ENCODE peak calls at places on chromosomes 1 and 21, in eight cellular contexts. One of them, this sample, is unnamed.

GRCh38 chr21:32562426-32562825 is 22.9 kb downstream of the TCP10L start:
- DNase-seq in right atrium auricular region: no peak
- DNase-seq in CD8-positive, alpha-beta memory T cell: no peak
- DNase-seq in right cardiac atrium: no peak
- DNase-seq in SJSA1: peak
- DNase-seq in cardiac fibroblast: peak
- DNase-seq in IMR-90: peak
- DNase-seq in OCI-LY7: no peak
- DNase-seq in this sample: peak

GRCh38 chr1:167447521-167448136 is 70.7 kb downstream of the CD247 start:
- DNase-seq in CD8-positive, alpha-beta memory T cell: peak
- DNase-seq in right atrium auricular region: no peak
- DNase-seq in SJSA1: peak
- DNase-seq in right cardiac atrium: no peak
- DNase-seq in IMR-90: no peak
- DNase-seq in cardiac fibroblast: no peak
- DNase-seq in OCI-LY7: peak
- DNase-seq in this sample: no peak

GRCh38 chr21:46156378-46156645 is 933 bp upstream of the FTCD start:
- DNase-seq in right atrium auricular region: no peak
- DNase-seq in OCI-LY7: no peak
- DNase-seq in IMR-90: no peak
- DNase-seq in right cardiac atrium: no peak
- DNase-seq in cardiac fibroblast: no peak
- DNase-seq in CD8-positive, alpha-beta memory T cell: no peak
- DNase-seq in SJSA1: no peak
- DNase-seq in this sample: no peak

GRCh38 chr1:31897534-31898100 is 40.6 kb downstream of the PTP4A2 start:
- DNase-seq in IMR-90: no peak
- DNase-seq in right cardiac atrium: no peak
- DNase-seq in OCI-LY7: no peak
- DNase-seq in SJSA1: no peak
- DNase-seq in right atrium auricular region: no peak
- DNase-seq in cardiac fibroblast: no peak
- DNase-seq in CD8-positive, alpha-beta memory T cell: no peak
- DNase-seq in this sample: no peak

GRCh38 chr1:116390195-116390594 is 17.2 kb downstream of the ATP1A1 start:
- DNase-seq in right atrium auricular region: no peak
- DNase-seq in CD8-positive, alpha-beta memory T cell: peak
- DNase-seq in OCI-LY7: no peak
- DNase-seq in SJSA1: no peak
- DNase-seq in right cardiac atrium: no peak
- DNase-seq in cardiac fibroblast: no peak
- DNase-seq in IMR-90: no peak
- DNase-seq in this sample: no peak

GRCh38 chr1:206970406-206970805 is at the start of gene FCAMR:
- DNase-seq in SJSA1: no peak
- DNase-seq in right atrium auricular region: no peak
- DNase-seq in CD8-positive, alpha-beta memory T cell: no peak
- DNase-seq in cardiac fibroblast: no peak
- DNase-seq in right cardiac atrium: no peak
- DNase-seq in OCI-LY7: no peak
- DNase-seq in IMR-90: no peak
- DNase-seq in this sample: no peak

GRCh38 chr1:218674280-218674773 is 329.2 kb downstream of the TGFB2 start:
- DNase-seq in CD8-positive, alpha-beta memory T cell: no peak
- DNase-seq in IMR-90: peak
- DNase-seq in right atrium auricular region: peak
- DNase-seq in SJSA1: peak
- DNase-seq in OCI-LY7: no peak
- DNase-seq in cardiac fibroblast: peak
- DNase-seq in right cardiac atrium: peak
- DNase-seq in this sample: no peak

GRCh38 chr1:176567190-176567794 is 104.3 kb downstream of the PAPPA2 start:
- DNase-seq in OCI-LY7: no peak
- DNase-seq in cardiac fibroblast: peak
- DNase-seq in SJSA1: no peak
- DNase-seq in right cardiac atrium: no peak
- DNase-seq in CD8-positive, alpha-beta memory T cell: no peak
- DNase-seq in IMR-90: peak
- DNase-seq in right atrium auricular region: no peak
- DNase-seq in this sample: no peak

GRCh38 chr21:33703750-33704606 is 61.7 kb downstream of the ITSN1 start:
- DNase-seq in CD8-positive, alpha-beta memory T cell: peak
- DNase-seq in right cardiac atrium: no peak
- DNase-seq in right atrium auricular region: no peak
- DNase-seq in IMR-90: peak
- DNase-seq in SJSA1: no peak
- DNase-seq in OCI-LY7: no peak
- DNase-seq in cardiac fibroblast: no peak
- DNase-seq in this sample: no peak

GRCh38 chr1:17439250-17440073 is at the start of gene RCC2:
- DNase-seq in right atrium auricular region: no peak
- DNase-seq in cardiac fibroblast: peak
- DNase-seq in OCI-LY7: peak
- DNase-seq in SJSA1: peak
- DNase-seq in IMR-90: peak
- DNase-seq in right cardiac atrium: peak
- DNase-seq in CD8-positive, alpha-beta memory T cell: peak
- DNase-seq in this sample: no peak

GRCh38 chr1:40857737-40858136 is 4.4 kb downstream of the CITED4 start:
- DNase-seq in cardiac fibroblast: no peak
- DNase-seq in right atrium auricular region: no peak
- DNase-seq in right cardiac atrium: no peak
- DNase-seq in CD8-positive, alpha-beta memory T cell: no peak
- DNase-seq in IMR-90: no peak
- DNase-seq in SJSA1: no peak
- DNase-seq in OCI-LY7: no peak
- DNase-seq in this sample: no peak

GRCh38 chr1:224873645-224874369 is 55.7 kb upstream of the DNAH14 start:
- DNase-seq in SJSA1: peak
- DNase-seq in IMR-90: peak
- DNase-seq in cardiac fibroblast: peak
- DNase-seq in right atrium auricular region: no peak
- DNase-seq in CD8-positive, alpha-beta memory T cell: no peak
- DNase-seq in right cardiac atrium: no peak
- DNase-seq in OCI-LY7: no peak
- DNase-seq in this sample: no peak

GRCh38 chr1:218336353-218336752 is 8.8 kb upstream of the TGFB2 start:
- DNase-seq in right atrium auricular region: no peak
- DNase-seq in cardiac fibroblast: no peak
- DNase-seq in IMR-90: peak
- DNase-seq in OCI-LY7: no peak
- DNase-seq in CD8-positive, alpha-beta memory T cell: no peak
- DNase-seq in SJSA1: peak
- DNase-seq in right cardiac atrium: no peak
- DNase-seq in this sample: no peak

GRCh38 chr1:16167331-16168143 is 11.7 kb upstream of the EPHA2 start:
- DNase-seq in IMR-90: no peak
- DNase-seq in CD8-positive, alpha-beta memory T cell: peak
- DNase-seq in SJSA1: no peak
- DNase-seq in right atrium auricular region: no peak
- DNase-seq in cardiac fibroblast: no peak
- DNase-seq in OCI-LY7: peak
- DNase-seq in right cardiac atrium: peak
- DNase-seq in this sample: no peak

GRCh38 chr1:176568185-176568584 is 105.2 kb downstream of the PAPPA2 start:
- DNase-seq in IMR-90: no peak
- DNase-seq in SJSA1: no peak
- DNase-seq in OCI-LY7: no peak
- DNase-seq in CD8-positive, alpha-beta memory T cell: no peak
- DNase-seq in right atrium auricular region: no peak
- DNase-seq in cardiac fibroblast: no peak
- DNase-seq in right cardiac atrium: no peak
- DNase-seq in this sample: no peak

GRCh38 chr1:159881930-159882839 is 17.8 kb downstream of the CFAP45 start:
- DNase-seq in right atrium auricular region: peak
- DNase-seq in IMR-90: peak
- DNase-seq in SJSA1: peak
- DNase-seq in cardiac fibroblast: peak
- DNase-seq in CD8-positive, alpha-beta memory T cell: no peak
- DNase-seq in OCI-LY7: no peak
- DNase-seq in right cardiac atrium: peak
- DNase-seq in this sample: peak

GRCh38 chr1:221777434-221778072 is 35.7 kb upstream of the DUSP10 start:
- DNase-seq in SJSA1: no peak
- DNase-seq in IMR-90: no peak
- DNase-seq in cardiac fibroblast: no peak
- DNase-seq in right cardiac atrium: no peak
- DNase-seq in OCI-LY7: no peak
- DNase-seq in CD8-positive, alpha-beta memory T cell: peak
- DNase-seq in right atrium auricular region: no peak
- DNase-seq in this sample: no peak

DNA sequence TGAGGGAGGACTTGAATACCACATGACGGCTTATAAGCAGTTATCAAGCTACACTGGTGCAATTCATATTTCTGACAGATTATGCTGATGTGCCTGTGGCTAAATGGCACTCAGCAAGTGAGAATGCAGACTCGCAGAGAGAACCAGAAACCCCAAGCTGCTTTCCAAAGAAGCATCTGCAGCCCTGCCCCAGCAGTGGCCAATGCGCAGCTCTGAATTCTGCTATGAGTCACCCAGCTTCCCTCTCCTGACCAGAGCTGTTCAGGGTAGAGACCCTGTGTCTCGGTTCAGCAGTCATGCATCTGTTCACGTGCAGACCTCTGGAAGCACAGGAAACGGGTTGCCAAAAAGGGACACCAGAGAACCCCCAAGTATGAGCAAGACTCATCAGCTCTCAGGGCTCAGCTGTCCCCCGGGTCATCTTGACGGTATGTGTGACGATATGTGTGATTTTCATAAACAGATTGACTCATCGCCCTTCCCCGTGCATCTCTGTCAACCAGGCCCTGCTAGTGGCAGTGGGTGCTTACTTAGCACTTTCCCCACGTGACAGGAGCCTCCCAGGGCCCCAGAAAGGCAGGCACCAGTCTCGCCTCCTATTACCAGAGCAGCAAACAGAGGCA is 76.3 kb downstream of the ITPKB start:
- DNase-seq in CD8-positive, alpha-beta memory T cell: peak
- DNase-seq in IMR-90: peak
- DNase-seq in right atrium auricular region: peak
- DNase-seq in SJSA1: peak
- DNase-seq in right cardiac atrium: peak
- DNase-seq in cardiac fibroblast: peak
- DNase-seq in OCI-LY7: peak
- DNase-seq in this sample: peak
- H3K4me3 ChIP-seq in CD8-positive, alpha-beta memory T cell: peak
- H3K4me3 ChIP-seq in IMR-90: no peak
- H3K4me3 ChIP-seq in right atrium auricular region: no peak
- H3K4me3 ChIP-seq in SJSA1: no peak
- H3K4me3 ChIP-seq in right cardiac atrium: no peak
- H3K4me3 ChIP-seq in cardiac fibroblast: no peak
- H3K4me3 ChIP-seq in OCI-LY7: peak
- H3K4me3 ChIP-seq in this sample: no peak

GRCh38 chr1:163072658-163073057 is 3.5 kb downstream of the RGS4 start:
- DNase-seq in SJSA1: no peak
- DNase-seq in IMR-90: peak
- DNase-seq in CD8-positive, alpha-beta memory T cell: no peak
- DNase-seq in right atrium auricular region: no peak
- DNase-seq in cardiac fibroblast: no peak
- DNase-seq in OCI-LY7: no peak
- DNase-seq in right cardiac atrium: no peak
- DNase-seq in this sample: no peak
- H3K4me3 ChIP-seq in SJSA1: no peak
- H3K4me3 ChIP-seq in IMR-90: no peak
- H3K4me3 ChIP-seq in CD8-positive, alpha-beta memory T cell: no peak
- H3K4me3 ChIP-seq in right atrium auricular region: no peak
- H3K4me3 ChIP-seq in cardiac fibroblast: no peak
- H3K4me3 ChIP-seq in OCI-LY7: no peak
- H3K4me3 ChIP-seq in right cardiac atrium: no peak
- H3K4me3 ChIP-seq in this sample: no peak

GRCh38 chr1:90850181-90850924 is 133.3 kb upstream of the BARHL2 start:
- DNase-seq in right cardiac atrium: peak
- DNase-seq in right atrium auricular region: no peak
- DNase-seq in CD8-positive, alpha-beta memory T cell: no peak
- DNase-seq in IMR-90: no peak
- DNase-seq in OCI-LY7: no peak
- DNase-seq in SJSA1: peak
- DNase-seq in cardiac fibroblast: peak
- DNase-seq in this sample: no peak
- H3K4me3 ChIP-seq in right cardiac atrium: peak
- H3K4me3 ChIP-seq in right atrium auricular region: peak
- H3K4me3 ChIP-seq in CD8-positive, alpha-beta memory T cell: peak
- H3K4me3 ChIP-seq in IMR-90: peak
- H3K4me3 ChIP-seq in OCI-LY7: no peak
- H3K4me3 ChIP-seq in SJSA1: peak
- H3K4me3 ChIP-seq in cardiac fibroblast: peak
- H3K4me3 ChIP-seq in this sample: peak

GRCh38 chr1:65265296-65266271 is 43.8 kb upstream of the DNAJC6 start:
- DNase-seq in CD8-positive, alpha-beta memory T cell: peak
- DNase-seq in SJSA1: no peak
- DNase-seq in OCI-LY7: no peak
- DNase-seq in IMR-90: no peak
- DNase-seq in right cardiac atrium: peak
- DNase-seq in cardiac fibroblast: peak
- DNase-seq in right atrium auricular region: no peak
- DNase-seq in this sample: no peak

GRCh38 chr1:65267291-65268087 is 41.9 kb upstream of the DNAJC6 start:
- DNase-seq in CD8-positive, alpha-beta memory T cell: no peak
- DNase-seq in IMR-90: no peak
- DNase-seq in right atrium auricular region: no peak
- DNase-seq in SJSA1: no peak
- DNase-seq in OCI-LY7: no peak
- DNase-seq in right cardiac atrium: no peak
- DNase-seq in cardiac fibroblast: no peak
- DNase-seq in this sample: no peak

GRCh38 chr1:65264197-65264929 is 45.0 kb upstream of the DNAJC6 start:
- DNase-seq in CD8-positive, alpha-beta memory T cell: no peak
- DNase-seq in IMR-90: peak
- DNase-seq in right cardiac atrium: peak
- DNase-seq in cardiac fibroblast: peak
- DNase-seq in SJSA1: no peak
- DNase-seq in right atrium auricular region: no peak
- DNase-seq in OCI-LY7: no peak
- DNase-seq in this sample: no peak

GRCh38 chr1:65269612-65270011 is 39.7 kb upstream of the DNAJC6 start:
- DNase-seq in right atrium auricular region: no peak
- DNase-seq in IMR-90: no peak
- DNase-seq in SJSA1: no peak
- DNase-seq in CD8-positive, alpha-beta memory T cell: no peak
- DNase-seq in right cardiac atrium: no peak
- DNase-seq in OCI-LY7: no peak
- DNase-seq in cardiac fibroblast: no peak
- DNase-seq in this sample: no peak

DNA sequence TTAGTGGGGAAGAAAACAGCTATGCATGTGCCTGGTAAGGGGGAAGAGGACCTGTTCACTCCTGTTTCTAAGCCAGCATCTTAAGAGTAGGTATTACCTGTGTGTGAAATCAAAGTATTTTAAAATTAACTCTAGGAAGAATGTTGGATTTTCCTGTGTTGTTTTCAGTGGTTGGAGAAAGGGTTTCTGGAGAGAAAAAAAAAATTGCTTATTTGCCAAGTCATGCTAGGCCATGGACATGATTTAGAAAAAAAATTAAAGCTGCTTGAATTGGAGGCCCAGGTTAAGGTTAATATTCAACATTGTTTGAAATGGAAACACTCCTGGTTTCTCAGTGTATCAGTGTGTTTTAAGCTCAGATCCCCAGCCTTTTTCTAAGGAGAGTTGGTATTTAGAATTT is 42.8 kb upstream of the DNAJC6 start:
- DNase-seq in OCI-LY7: no peak
- DNase-seq in IMR-90: no peak
- DNase-seq in cardiac fibroblast: no peak
- DNase-seq in SJSA1: no peak
- DNase-seq in CD8-positive, alpha-beta memory T cell: no peak
- DNase-seq in right atrium auricular region: no peak
- DNase-seq in right cardiac atrium: no peak
- DNase-seq in this sample: no peak
- H3K4me3 ChIP-seq in OCI-LY7: no peak
- H3K4me3 ChIP-seq in IMR-90: no peak
- H3K4me3 ChIP-seq in cardiac fibroblast: no peak
- H3K4me3 ChIP-seq in SJSA1: no peak
- H3K4me3 ChIP-seq in CD8-positive, alpha-beta memory T cell: peak
- H3K4me3 ChIP-seq in right atrium auricular region: no peak
- H3K4me3 ChIP-seq in right cardiac atrium: no peak
- H3K4me3 ChIP-seq in this sample: no peak

This sample was measured in kidney epithelial cell.